ENCODE peak calls at places on chromosomes 12 and 14, in nine cellular contexts. R is mammary epithelial cell, Y is neural progenitor cell, U is H1, F is SK-N-SH, S is HepG2, G is adipocyte, J is astrocyte, C is H9. L is an unnamed sample.

GRCh38 chr12:53483225-53483978 is 15.9 kb downstream of the MAP3K12 start:
- DNase-seq in U (no peak), G (no peak), J (no peak), Y (no peak), C (no peak), R (no peak), F (no peak), S (no peak), L (no peak)

GRCh38 chr12:131980263-131980662 is 30.5 kb downstream of the EP400 start:
- DNase-seq in F (no peak), R (no peak), S (no peak), J (no peak), C (no peak), U (no peak), Y (no peak), G (peak; percentile 3), L (no peak)

GRCh38 chr14:101121399-101122113 is 218.0 kb upstream of the RTL1 start:
- DNase-seq in S (no peak), R (no peak), F (peak; percentile 23), Y (no peak), C (no peak), U (no peak), G (no peak), J (no peak), L (no peak)

GRCh38 chr12:2339022-2339431 is 286.2 kb downstream of the CACNA1C start:
- DNase-seq in R (peak; percentile 85), J (peak; percentile 88), Y (no peak), S (no peak), G (peak; percentile 67), C (no peak), F (no peak), U (no peak), L (peak; percentile 87)

GRCh38 chr14:37668646-37669045 is 73.2 kb downstream of the TTC6 start:
- DNase-seq in S (no peak), C (no peak), J (peak; percentile 53), F (no peak), G (peak; percentile 45), R (peak; percentile 62), U (no peak), Y (no peak), L (peak; percentile 59)

GRCh38 chr12:109877504-109878246 is 2.7 kb downstream of the GLTP start:
- DNase-seq in Y (no peak), S (no peak), F (no peak), G (no peak), U (no peak), R (no peak), J (no peak), C (no peak), L (no peak)

GRCh38 chr12:65824314-65824563 is at the start of gene HMGA2:
- DNase-seq in J (peak; percentile 78), F (no peak), S (no peak), Y (no peak), G (peak; percentile 82), C (no peak), R (no peak), U (no peak), L (peak; percentile 89)

GRCh38 chr12:6215932-6216494 is 15.8 kb downstream of the CD9 start:
- DNase-seq in C (peak; percentile 80), F (no peak), R (peak; percentile 100), U (no peak), G (peak; percentile 94), J (peak; percentile 91), Y (no peak), S (no peak), L (peak; percentile 80)

GRCh38 chr12:86787419-86787818 is 531.2 kb upstream of the MGAT4C start:
- DNase-seq in S (no peak), C (no peak), F (no peak), U (no peak), J (no peak), G (no peak), Y (no peak), R (peak; percentile 78), L (peak; percentile 4)

GRCh38 chr14:36069535-36069900 is 107.0 kb downstream of the PTCSC3 start:
- DNase-seq in J (peak; percentile 36), C (peak; percentile 72), G (peak; percentile 26), Y (peak; percentile 71), S (peak; percentile 74), F (peak; percentile 53), R (peak; percentile 10), U (peak; percentile 31), L (peak; percentile 24)

GRCh38 chr14:84874436-84874835 is 655.5 kb upstream of the FLRT2 start:
- DNase-seq in Y (no peak), U (no peak), R (no peak), S (no peak), G (no peak), J (no peak), F (no peak), C (no peak), L (no peak)

GRCh38 chr14:88248606-88249005 is 74.5 kb downstream of the KCNK10 start:
- DNase-seq in J (peak; percentile 10), Y (no peak), F (no peak), C (no peak), S (no peak), G (peak; percentile 4), R (no peak), U (no peak), L (peak; percentile 23)

GRCh38 chr12:69583203-69583602 is 2.1 kb upstream of the CCT2 start:
- DNase-seq in R (no peak), Y (peak; percentile 55), G (no peak), F (no peak), S (peak; percentile 24), U (peak; percentile 10), C (peak; percentile 83), J (no peak), L (no peak)

GRCh38 chr12:42213954-42214426 is 24.1 kb downstream of the YAF2 start:
- DNase-seq in Y (peak; percentile 11), S (no peak), U (no peak), C (no peak), G (peak; percentile 31), F (no peak), J (peak; percentile 67), R (no peak), L (peak; percentile 48)

GRCh38 chr14:96639550-96639949 is 137.4 kb downstream of the PAPOLA start:
- DNase-seq in C (no peak), J (no peak), R (no peak), Y (no peak), G (no peak), F (no peak), S (no peak), U (no peak), L (no peak)

GRCh38 chr12:66596189-66596588 is 82.7 kb downstream of the GRIP1 start:
- DNase-seq in U (no peak), F (no peak), S (no peak), G (peak; percentile 38), R (peak; percentile 32), J (peak; percentile 39), C (no peak), Y (no peak), L (peak; percentile 34)

GRCh38 chr14:61472801-61473376 is 151.5 kb downstream of the PRKCH start:
- DNase-seq in F (no peak), J (no peak), S (no peak), R (no peak), Y (no peak), U (no peak), G (no peak), C (no peak), L (peak; percentile 55)

GRCh38 chr12:116508145-116509121 is 50.7 kb upstream of the MAP1LC3B2 start:
- DNase-seq in J (no peak), G (peak; percentile 59), U (no peak), Y (peak; percentile 74), S (no peak), R (no peak), F (peak; percentile 66), C (peak; percentile 81), L (peak; percentile 20)

GRCh38 chr14:102485693-102486512 is 23.7 kb downstream of the ANKRD9 start:
- DNase-seq in U (no peak), G (no peak), J (no peak), Y (no peak), S (no peak), R (no peak), F (no peak), C (no peak), L (no peak)

GRCh38 chr12:94663702-94664101 is 13.3 kb upstream of the TMCC3 start:
- DNase-seq in Y (no peak), C (no peak), J (no peak), G (no peak), R (no peak), F (no peak), S (no peak), U (no peak), L (no peak)
- H3K9ac ChIP-seq in Y (no peak overlapping the region), C (no peak overlapping the region), J (no peak overlapping the region), G (no peak overlapping the region), R (no peak overlapping the region), F (no peak overlapping the region), S (no peak overlapping the region), U (no peak overlapping the region), L (no peak overlapping the region)

DNA sequence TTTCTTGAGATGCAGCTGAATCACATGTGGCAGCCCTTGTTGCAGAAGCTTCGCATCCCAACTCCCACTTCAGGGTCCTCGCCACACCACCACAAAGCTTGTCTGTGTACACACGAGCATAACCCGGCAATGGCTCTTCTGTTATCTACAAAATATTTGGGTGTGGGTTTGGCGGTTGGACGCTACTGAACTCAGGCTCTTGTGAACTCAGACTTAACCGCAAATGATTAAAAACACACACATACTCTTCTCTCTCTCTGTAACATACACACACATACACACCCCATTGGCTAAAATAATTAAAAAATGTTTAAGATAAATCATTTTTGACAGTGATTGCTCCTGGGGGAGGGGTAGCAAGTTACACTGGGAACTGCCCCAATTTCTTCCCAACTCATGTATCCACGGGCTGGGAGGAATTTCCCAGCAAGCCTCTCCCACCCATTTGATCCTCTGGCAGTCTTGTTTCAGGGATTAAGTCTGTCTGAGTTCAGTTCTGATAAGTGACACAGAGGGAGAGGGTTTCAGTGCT is 63.7 kb upstream of the MANSC4 start:
- DNase-seq in C (no peak), G (peak; percentile 75), U (no peak), J (peak; percentile 95), R (no peak), Y (peak; percentile 12), S (peak; percentile 21), F (no peak), L (peak; percentile 71)
- H3K9ac ChIP-seq in C (no peak overlapping the region), G (no peak overlapping the region), U (no peak overlapping the region), J (no peak overlapping the region), R (no peak overlapping the region), Y (no peak overlapping the region), S (peak overlapping the region; percentile 24), F (no peak overlapping the region), L (no peak overlapping the region)

GRCh38 chr14:104665092-104665662 is 24.2 kb upstream of the INF2 start:
- DNase-seq in Y (no peak), G (peak; percentile 10), S (no peak), U (no peak), R (peak; percentile 22), C (no peak), J (no peak), F (no peak), L (peak; percentile 29)
- H3K9ac ChIP-seq in Y (no peak overlapping the region), G (no peak overlapping the region), S (peak overlapping the region; percentile 88), U (no peak overlapping the region), R (no peak overlapping the region), C (no peak overlapping the region), J (peak overlapping the region; percentile 28), F (no peak overlapping the region), L (no peak overlapping the region)

GRCh38 chr12:31322651-31323248 is 3.2 kb downstream of the SINHCAF start:
- DNase-seq in U (no peak), C (no peak), Y (peak; percentile 33), S (no peak), F (no peak), G (peak; percentile 52), J (peak; percentile 71), R (peak; percentile 34), L (peak; percentile 60)
- H3K9ac ChIP-seq in U (peak overlapping the region; percentile 98), C (peak overlapping the region; percentile 99), Y (peak overlapping the region; percentile 85), S (peak overlapping the region; percentile 93), F (peak overlapping the region; percentile 86), G (no peak overlapping the region), J (peak overlapping the region; percentile 97), R (peak overlapping the region; percentile 96), L (no peak overlapping the region)

GRCh38 chr12:96241484-96242256 is 47.5 kb downstream of the ELK3 start:
- DNase-seq in J (peak; percentile 79), R (no peak), C (no peak), F (no peak), G (no peak), S (no peak), Y (no peak), U (no peak), L (peak; percentile 80)
- H3K9ac ChIP-seq in J (peak overlapping the region; percentile 3), R (no peak overlapping the region), C (no peak overlapping the region), F (no peak overlapping the region), G (no peak overlapping the region), S (no peak overlapping the region), Y (no peak overlapping the region), U (no peak overlapping the region), L (peak overlapping the region; percentile 71)